ENCODE peak calls at places on chromosomes 7 and 10, in seven cellular contexts. F is Caco-2, H is SW480, N is GM12892, O is nucleus accumbens, K is ureter, U is lower lobe of right lung. W is an unnamed sample.

GRCh38 chr10:132402781-132403241 is 5.8 kb downstream of the PWWP2B start:
- DNase-seq in F (no peak), H (no peak), N (no peak), O (no peak), K (no peak), U (peak), W (no peak)

GRCh38 chr10:42977032-42977416 is 99.8 kb upstream of the RET start:
- DNase-seq in F (no peak), H (no peak), N (no peak), O (no peak), K (no peak), U (peak), W (no peak)

GRCh38 chr7:21565614-21566013 is 22.8 kb downstream of the DNAH11 start:
- DNase-seq in F (no peak), H (no peak), N (no peak), O (no peak), K (no peak), U (no peak), W (no peak)

GRCh38 chr7:24653316-24654085 is 80.2 kb downstream of the PALS2 start:
- DNase-seq in F (no peak), H (no peak), N (no peak), O (no peak), K (no peak), U (no peak), W (no peak)

GRCh38 chr7:148918058-148918596 is 34.0 kb upstream of the EZH2 start:
- DNase-seq in F (no peak), H (no peak), N (no peak), O (no peak), K (no peak), U (no peak), W (no peak)

GRCh38 chr10:121926669-121927360 is 1.0 kb downstream of the ATE1 start:
- DNase-seq in F (no peak), H (peak), N (peak), O (no peak), K (no peak), U (no peak), W (no peak)

GRCh38 chr7:54354436-54354835 is 187.7 kb upstream of the VSTM2A start:
- DNase-seq in F (no peak), H (peak), N (no peak), O (no peak), K (no peak), U (no peak), W (no peak)

GRCh38 chr7:25659841-25660240 is 431.6 kb upstream of the NPVF start:
- DNase-seq in F (no peak), H (no peak), N (no peak), O (no peak), K (no peak), U (no peak), W (no peak)

GRCh38 chr10:71281646-71282322 is 37.3 kb upstream of the SLC29A3 start:
- DNase-seq in F (no peak), H (no peak), N (no peak), O (no peak), K (no peak), U (no peak), W (no peak)

GRCh38 chr7:91683823-91684222 is 196.7 kb downstream of the MTERF1 start:
- DNase-seq in F (no peak), H (no peak), N (no peak), O (no peak), K (no peak), U (no peak), W (no peak)

GRCh38 chr7:43083091-43083490 is 29.4 kb upstream of the HECW1 start:
- DNase-seq in F (no peak), H (no peak), N (no peak), O (no peak), K (no peak), U (no peak), W (no peak)

GRCh38 chr10:116702165-116702564 is 40.2 kb downstream of the HSPA12A start:
- DNase-seq in F (no peak), H (no peak), N (no peak), O (no peak), K (no peak), U (no peak), W (peak)

GRCh38 chr10:99917963-99918825 is 91.6 kb downstream of the DNMBP start:
- DNase-seq in F (no peak), H (no peak), N (no peak), O (peak), K (no peak), U (no peak), W (no peak)

GRCh38 chr7:75920431-75921161 is 5.6 kb downstream of the POR start:
- DNase-seq in F (no peak), H (peak), N (no peak), O (no peak), K (no peak), U (no peak), W (no peak)

GRCh38 chr7:25087855-25088254 is 37.2 kb downstream of the CYCS start:
- DNase-seq in F (no peak), H (no peak), N (no peak), O (no peak), K (no peak), U (no peak), W (no peak)

GRCh38 chr10:15038416-15038815 is 5.3 kb upstream of the OLAH start:
- DNase-seq in F (no peak), H (no peak), N (no peak), O (no peak), K (no peak), U (no peak), W (no peak)

GRCh38 chr10:73874267-73875138 is at the start of gene CAMK2G:
- DNase-seq in F (peak), H (peak), N (peak), O (peak), K (peak), U (peak), W (peak)

GRCh38 chr10:82910301-82910700 is 1035.3 kb downstream of the NRG3 start:
- DNase-seq in F (no peak), H (no peak), N (no peak), O (no peak), K (no peak), U (no peak), W (no peak)

GRCh38 chr10:106935978-106936451 is 228.5 kb downstream of the SORCS1 start:
- DNase-seq in F (no peak), H (no peak), N (no peak), O (no peak), K (no peak), U (no peak), W (no peak)

GRCh38 chr10:62502995-62503613 is 128.9 kb downstream of the ZNF365 start:
- DNase-seq in F (no peak), H (no peak), N (no peak), O (no peak), K (no peak), U (no peak), W (no peak)

GRCh38 chr7:45884136-45884535 is 4.2 kb upstream of the IGFBP1 start:
- DNase-seq in F (no peak), H (no peak), N (no peak), O (no peak), K (no peak), U (no peak), W (no peak)